ENCODE peak calls at places on chromosomes 7 and 10, in six cellular contexts. V is psoas muscle, Y is SJSA1, T is mesendoderm, O is gastrocnemius medialis, L is heart left ventricle. B is an unnamed sample.

GRCh38 chr10:72074413-72075183 is 13.8 kb downstream of the SPOCK2 start:
- DNase-seq in T (no peak), O (no peak), V (peak; percentile 25), Y (no peak), L (peak; percentile 13), B (no peak)

GRCh38 chr10:110358869-110359629 is 54.3 kb upstream of the SMNDC1 start:
- DNase-seq in L (peak; percentile 43), O (no peak), V (no peak), T (peak; percentile 89), Y (no peak), B (no peak)

GRCh38 chr7:154720016-154720415 is 282.9 kb downstream of the PAXIP1 start:
- DNase-seq in Y (no peak), V (no peak), O (no peak), L (no peak), T (no peak), B (no peak)

GRCh38 chr10:99297033-99297432 is 32.1 kb upstream of the CNNM1 start:
- DNase-seq in O (no peak), V (no peak), Y (no peak), L (no peak), T (peak; percentile 31), B (no peak)

GRCh38 chr7:42763137-42763551 is 148.7 kb downstream of the C7orf25 start:
- DNase-seq in Y (no peak), V (no peak), O (no peak), T (no peak), L (no peak), B (no peak)

GRCh38 chr7:83594076-83594475 is 54.9 kb downstream of the SEMA3E start:
- DNase-seq in Y (no peak), V (no peak), T (no peak), L (no peak), O (no peak), B (no peak)

GRCh38 chr7:116511552-116512523 is 12.3 kb downstream of the CAV2 start:
- DNase-seq in T (no peak), O (no peak), Y (peak; percentile 53), V (no peak), L (peak; percentile 58), B (no peak)

GRCh38 chr10:103534621-103535498 is 41.4 kb downstream of the NEURL1 start:
- DNase-seq in Y (no peak), L (no peak), T (no peak), V (no peak), O (no peak), B (no peak)

GRCh38 chr10:133276435-133277201 is at the start of gene ADAM8:
- DNase-seq in T (peak; percentile 69), O (no peak), V (peak; percentile 62), L (no peak), Y (no peak), B (no peak)

GRCh38 chr10:95201736-95202135 is 7.7 kb downstream of the ACSM6 start:
- DNase-seq in V (no peak), O (no peak), Y (peak; percentile 49), T (no peak), L (no peak), B (no peak)

DNA sequence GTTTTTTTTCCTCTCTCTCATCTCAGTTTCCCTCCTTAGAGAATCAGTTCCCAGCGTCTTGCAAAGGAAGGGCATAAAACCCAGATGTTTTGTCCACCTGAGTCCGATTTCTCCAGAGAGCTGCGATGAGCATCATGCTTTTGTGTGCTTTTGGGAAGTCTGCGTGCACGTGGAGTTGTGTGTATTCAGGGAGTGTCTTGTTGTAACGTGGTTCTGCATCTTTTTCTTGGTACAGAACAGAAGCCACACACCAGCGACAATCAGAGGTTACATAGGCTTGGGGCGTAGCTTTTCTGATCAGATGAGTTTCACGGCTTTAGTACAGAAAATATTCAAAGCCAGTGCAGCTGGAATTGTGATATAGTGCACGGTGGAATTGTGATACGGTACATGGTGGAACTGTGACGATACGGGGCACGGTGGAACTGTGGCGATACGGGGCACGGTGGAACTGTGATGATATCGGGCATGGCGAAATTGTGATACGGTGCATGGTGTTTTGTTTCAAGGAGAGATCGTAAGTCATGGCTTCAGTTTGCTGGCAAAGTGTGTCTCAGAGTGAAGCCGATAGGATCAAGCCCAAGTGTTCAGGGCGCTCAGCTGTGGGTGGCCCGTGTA is 32.8 kb downstream of the FOXK1 start:
- DNase-seq in V (peak; percentile 70), T (no peak), Y (no peak), O (no peak), L (no peak), B (no peak)
- H3K27ac ChIP-seq in V (peak overlapping the region; percentile 86), T (no peak overlapping the region), Y (no peak overlapping the region), O (peak overlapping the region; percentile 85), L (peak overlapping the region; percentile 66), B (no peak overlapping the region)

DNA sequence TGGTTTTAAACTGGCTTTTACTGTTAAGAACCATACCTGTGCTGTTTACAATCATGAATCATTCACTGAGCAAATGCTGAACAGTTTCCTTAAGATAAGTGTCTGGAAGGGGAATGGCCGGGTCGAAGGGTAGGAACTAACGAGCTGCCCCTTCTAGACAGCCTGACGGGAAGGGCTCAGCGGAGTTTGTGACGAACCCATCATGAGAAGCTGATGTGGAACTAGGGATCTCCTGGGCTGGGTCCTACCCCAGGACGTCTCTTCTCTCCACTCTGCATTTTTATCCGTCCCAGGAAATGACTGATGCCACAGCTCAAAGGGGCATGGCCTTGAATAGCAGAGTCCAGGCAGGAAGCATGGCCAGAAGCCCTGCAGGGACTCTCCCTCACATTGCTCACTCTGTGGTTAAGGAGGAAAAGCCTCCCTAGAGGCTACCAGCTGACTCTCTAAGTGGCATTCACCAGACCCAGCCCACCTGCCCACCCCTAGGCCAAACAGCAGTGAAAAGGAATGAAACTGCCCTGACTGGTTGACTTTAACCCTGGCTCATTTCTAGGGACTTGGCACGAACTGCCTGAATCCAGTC is 112.0 kb downstream of the PFKFB3 start:
- DNase-seq in T (no peak), Y (no peak), L (no peak), V (no peak), O (no peak), B (no peak)
- H3K27ac ChIP-seq in T (no peak overlapping the region), Y (no peak overlapping the region), L (no peak overlapping the region), V (no peak overlapping the region), O (no peak overlapping the region), B (no peak overlapping the region)

GRCh38 chr7:2524808-2525140 is 5.2 kb downstream of the LFNG start:
- DNase-seq in O (no peak), Y (no peak), L (no peak), V (no peak), T (no peak), B (no peak)

GRCh38 chr7:2522780-2523433 is 3.3 kb downstream of the LFNG start:
- DNase-seq in L (no peak), T (peak; percentile 94), V (no peak), O (no peak), Y (no peak), B (no peak)

GRCh38 chr7:2525161-2525930 is 5.8 kb downstream of the LFNG start:
- DNase-seq in V (no peak), O (no peak), T (no peak), Y (no peak), L (peak; percentile 47), B (no peak)

GRCh38 chr7:2523461-2523905 is 3.9 kb downstream of the LFNG start:
- DNase-seq in O (no peak), T (peak; percentile 62), V (no peak), Y (no peak), L (no peak), B (no peak)

DNA sequence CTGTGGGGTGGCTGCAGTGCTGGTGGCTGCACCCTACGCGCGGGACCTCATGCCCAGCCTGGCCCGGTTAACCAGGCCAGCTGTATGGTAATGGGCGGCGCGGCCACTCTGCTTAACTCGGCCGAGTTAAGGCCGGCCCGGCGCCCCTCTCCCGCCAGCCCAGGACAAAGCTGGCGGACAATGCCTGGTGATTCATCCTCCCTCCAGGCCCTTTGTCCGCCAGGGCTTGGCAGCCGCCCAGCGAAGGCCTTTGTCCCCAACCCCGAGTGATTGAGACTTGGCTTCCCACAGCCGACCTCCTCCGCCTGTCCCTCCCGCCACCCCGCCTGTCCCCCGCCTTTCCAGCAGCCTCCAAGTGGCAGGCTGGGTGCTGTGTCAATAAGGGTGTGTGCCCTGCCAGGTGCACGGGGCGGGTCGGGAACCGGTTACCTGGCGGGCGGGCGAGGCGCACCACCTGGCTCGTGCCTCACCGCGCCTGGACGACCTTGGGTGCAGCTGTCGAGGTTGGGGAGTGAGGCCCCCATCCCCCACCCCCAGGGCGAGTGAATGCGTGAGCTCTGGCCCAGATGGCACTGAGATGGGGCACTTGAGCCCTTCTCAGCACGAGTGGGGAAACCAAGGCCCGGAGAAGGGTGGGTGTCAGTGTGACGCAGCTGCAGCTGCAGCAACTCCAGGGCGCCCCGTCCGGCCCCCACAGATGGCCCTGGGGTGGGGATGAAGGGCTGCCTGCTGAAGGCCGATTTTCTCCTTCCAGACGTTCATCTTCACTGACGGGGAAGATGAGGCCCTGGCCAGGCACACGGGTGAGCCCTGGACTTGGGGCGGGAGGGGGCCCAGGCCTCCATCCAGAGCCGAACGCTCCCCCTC is 4.6 kb downstream of the LFNG start:
- DNase-seq in Y (peak; percentile 88), V (peak; percentile 87), O (no peak), L (peak; percentile 89), T (peak; percentile 59), B (peak; percentile 76)
- H3K27ac ChIP-seq in Y (no peak overlapping the region), V (no peak overlapping the region), O (peak overlapping the region; percentile 24), L (peak overlapping the region; percentile 84), T (peak overlapping the region; percentile 28), B (peak overlapping the region; percentile 59)

GRCh38 chr10:6300784-6301180 is 98.0 kb downstream of the PFKFB3 start:
- DNase-seq in L (no peak), Y (no peak), T (no peak), V (no peak), O (no peak), B (peak; percentile 33)

GRCh38 chr10:6298428-6298827 is 95.7 kb downstream of the PFKFB3 start:
- DNase-seq in Y (no peak), T (no peak), O (no peak), V (no peak), L (no peak), B (no peak)

GRCh38 chr10:6300106-6300783 is 97.5 kb downstream of the PFKFB3 start:
- DNase-seq in L (peak; percentile 41), T (no peak), O (no peak), V (no peak), Y (no peak), B (no peak)

GRCh38 chr10:6299234-6299633 is 96.5 kb downstream of the PFKFB3 start:
- DNase-seq in O (no peak), Y (no peak), T (peak; percentile 52), L (no peak), V (no peak), B (no peak)

DNA sequence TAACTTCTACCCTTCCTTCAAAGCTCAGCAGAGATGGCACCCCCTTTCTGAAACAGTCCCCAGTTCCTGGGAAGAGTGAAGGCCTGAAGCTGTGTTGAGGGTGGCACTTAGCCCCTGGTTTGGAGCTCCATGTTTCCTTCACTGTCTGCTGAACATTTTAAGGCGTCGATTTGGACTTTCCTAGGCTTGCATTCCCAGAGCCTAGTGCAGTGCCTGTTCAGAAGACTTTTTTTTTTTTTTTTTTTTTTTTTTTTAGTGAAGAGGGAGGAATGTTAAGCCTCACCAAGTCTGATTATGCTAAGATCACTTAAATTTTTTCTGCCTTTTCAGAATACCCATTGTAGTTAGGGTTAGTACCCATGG is 97.0 kb downstream of the PFKFB3 start:
- DNase-seq in L (no peak), T (no peak), Y (no peak), V (no peak), O (no peak), B (no peak)
- H3K27ac ChIP-seq in L (peak overlapping the region; percentile 86), T (no peak overlapping the region), Y (no peak overlapping the region), V (no peak overlapping the region), O (no peak overlapping the region), B (no peak overlapping the region)

B was measured in caudate nucleus.